ENCODE peak calls at places on chromosome 17, in five cellular contexts. One of them, this sample, is unnamed.

GRCh38 chr17:48553190-48553547 is 8.3 kb upstream of the HOXB2 start:
- DNase-seq in tibial nerve: no peak
- DNase-seq in GM12878: no peak
- DNase-seq in fibroblast of pulmonary artery: no peak
- DNase-seq in astrocyte: no peak
- DNase-seq in this sample: no peak

GRCh38 chr17:76528156-76528527 is 9.4 kb downstream of the CYGB start:
- DNase-seq in tibial nerve: no peak
- DNase-seq in GM12878: no peak
- DNase-seq in fibroblast of pulmonary artery: no peak
- DNase-seq in astrocyte: no peak
- DNase-seq in this sample: no peak

GRCh38 chr17:6755731-6756184 is at the start of gene XAF1:
- DNase-seq in tibial nerve: peak
- DNase-seq in GM12878: peak
- DNase-seq in fibroblast of pulmonary artery: peak
- DNase-seq in astrocyte: no peak
- DNase-seq in this sample: peak

GRCh38 chr17:61425682-61426481 is 26.2 kb downstream of the TBX2 start:
- DNase-seq in tibial nerve: no peak
- DNase-seq in GM12878: no peak
- DNase-seq in fibroblast of pulmonary artery: no peak
- DNase-seq in astrocyte: no peak
- DNase-seq in this sample: no peak

GRCh38 chr17:57043276-57043675 is 41.8 kb upstream of the AKAP1 start:
- DNase-seq in tibial nerve: no peak
- DNase-seq in GM12878: no peak
- DNase-seq in fibroblast of pulmonary artery: no peak
- DNase-seq in astrocyte: no peak
- DNase-seq in this sample: no peak

GRCh38 chr17:57523926-57524634 is 221.0 kb downstream of the CCDC182 start:
- DNase-seq in tibial nerve: no peak
- DNase-seq in GM12878: no peak
- DNase-seq in fibroblast of pulmonary artery: peak
- DNase-seq in astrocyte: peak
- DNase-seq in this sample: no peak

GRCh38 chr17:78324391-78325075 is 35.3 kb downstream of the SOCS3 start:
- DNase-seq in tibial nerve: peak
- DNase-seq in GM12878: no peak
- DNase-seq in fibroblast of pulmonary artery: peak
- DNase-seq in astrocyte: peak
- DNase-seq in this sample: no peak

GRCh38 chr17:67011527-67012175 is 32.7 kb upstream of the CACNG1 start:
- DNase-seq in tibial nerve: no peak
- DNase-seq in GM12878: no peak
- DNase-seq in fibroblast of pulmonary artery: no peak
- DNase-seq in astrocyte: no peak
- DNase-seq in this sample: peak

GRCh38 chr17:35404360-35404759 is 27.9 kb downstream of the SLFN12 start:
- DNase-seq in tibial nerve: no peak
- DNase-seq in GM12878: no peak
- DNase-seq in fibroblast of pulmonary artery: peak
- DNase-seq in astrocyte: no peak
- DNase-seq in this sample: no peak

GRCh38 chr17:65553009-65553645 is 8.3 kb downstream of the AXIN2 start:
- DNase-seq in tibial nerve: no peak
- DNase-seq in GM12878: no peak
- DNase-seq in fibroblast of pulmonary artery: peak
- DNase-seq in astrocyte: peak
- DNase-seq in this sample: no peak

GRCh38 chr17:9576521-9577401 is at the start of gene CFAP52:
- DNase-seq in tibial nerve: peak
- DNase-seq in GM12878: peak
- DNase-seq in fibroblast of pulmonary artery: peak
- DNase-seq in astrocyte: peak
- DNase-seq in this sample: peak

GRCh38 chr17:9575381-9576072 is at the start of gene STX8:
- DNase-seq in tibial nerve: peak
- DNase-seq in GM12878: peak
- DNase-seq in fibroblast of pulmonary artery: peak
- DNase-seq in astrocyte: peak
- DNase-seq in this sample: peak

DNA sequence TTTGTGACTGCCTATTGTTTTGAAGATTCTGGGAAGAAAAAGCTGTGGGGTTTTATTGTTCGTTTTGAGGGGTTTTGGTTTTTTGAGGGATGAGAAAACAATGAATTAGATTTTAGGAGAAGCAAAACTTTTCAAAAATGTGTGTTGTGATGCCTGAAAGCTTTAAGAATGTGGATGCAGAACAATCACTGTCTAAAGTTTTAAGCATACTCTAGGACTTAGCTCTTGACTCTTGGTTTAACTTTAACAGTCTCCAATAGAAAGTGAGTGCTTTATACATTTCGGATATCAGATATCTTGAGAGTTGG is 914 bp downstream of the CFAP52 start:
- DNase-seq in tibial nerve: no peak
- DNase-seq in GM12878: no peak
- DNase-seq in fibroblast of pulmonary artery: peak
- DNase-seq in astrocyte: no peak
- DNase-seq in this sample: no peak
- TF ChIP-seq CTCF in tibial nerve: no peak
- TF ChIP-seq CTCF in GM12878: no peak
- TF ChIP-seq CTCF in fibroblast of pulmonary artery: no peak
- TF ChIP-seq CTCF in astrocyte: no peak
- TF ChIP-seq CTCF in this sample: no peak

DNA sequence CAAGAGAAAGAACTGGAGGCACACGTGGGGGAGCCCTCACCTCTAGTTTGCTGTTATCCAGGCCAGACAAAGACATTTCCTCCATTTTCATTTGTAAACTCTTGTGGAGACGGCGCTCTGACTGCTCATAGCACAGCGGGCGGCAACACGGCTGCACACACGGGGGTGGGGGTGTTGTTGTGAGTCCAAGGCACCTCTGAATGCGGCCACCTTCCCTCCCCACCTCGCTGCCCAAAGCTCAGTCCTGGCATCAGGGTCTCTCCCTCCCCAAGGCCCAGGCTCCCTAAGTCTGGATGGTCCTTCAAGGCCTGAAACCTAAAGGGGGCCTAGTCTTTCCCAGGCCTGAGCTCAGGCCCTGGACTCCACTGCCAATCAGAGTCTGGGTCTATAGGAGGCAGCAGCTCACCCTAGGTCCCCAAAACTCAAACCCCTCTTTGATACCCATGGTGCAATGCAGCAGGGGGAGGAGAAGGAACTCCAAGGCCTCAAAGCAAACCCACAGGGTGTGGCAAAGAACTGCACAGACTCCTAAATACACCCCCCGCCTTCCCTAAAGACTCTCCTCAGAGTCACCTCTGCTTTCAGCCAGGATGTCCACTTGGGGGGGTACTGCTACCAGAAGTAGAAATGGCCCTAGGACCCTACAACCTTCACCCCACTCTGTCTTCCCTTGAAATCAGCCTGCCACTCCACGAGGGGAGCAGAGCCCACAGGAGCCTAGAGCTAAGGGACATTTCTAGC is 1.5 kb downstream of the ATXN7L3 start:
- DNase-seq in tibial nerve: peak
- DNase-seq in GM12878: no peak
- DNase-seq in fibroblast of pulmonary artery: peak
- DNase-seq in astrocyte: no peak
- DNase-seq in this sample: peak
- TF ChIP-seq CTCF in tibial nerve: no peak
- TF ChIP-seq CTCF in GM12878: no peak
- TF ChIP-seq CTCF in fibroblast of pulmonary artery: no peak
- TF ChIP-seq CTCF in astrocyte: no peak
- TF ChIP-seq CTCF in this sample: no peak

GRCh38 chr17:5705081-5705875 is 121.0 kb upstream of the NLRP1 start:
- DNase-seq in tibial nerve: no peak
- DNase-seq in GM12878: no peak
- DNase-seq in fibroblast of pulmonary artery: peak
- DNase-seq in astrocyte: no peak
- DNase-seq in this sample: no peak
- TF ChIP-seq CTCF in tibial nerve: no peak
- TF ChIP-seq CTCF in GM12878: peak
- TF ChIP-seq CTCF in fibroblast of pulmonary artery: peak
- TF ChIP-seq CTCF in astrocyte: peak
- TF ChIP-seq CTCF in this sample: peak

GRCh38 chr17:74574489-74575142 is 7.3 kb upstream of the CD300H start:
- DNase-seq in tibial nerve: no peak
- DNase-seq in GM12878: no peak
- DNase-seq in fibroblast of pulmonary artery: no peak
- DNase-seq in astrocyte: no peak
- DNase-seq in this sample: no peak

GRCh38 chr17:74571894-74572293 is 4.6 kb upstream of the CD300H start:
- DNase-seq in tibial nerve: no peak
- DNase-seq in GM12878: no peak
- DNase-seq in fibroblast of pulmonary artery: no peak
- DNase-seq in astrocyte: no peak
- DNase-seq in this sample: no peak

GRCh38 chr17:74569001-74569391 is 1.7 kb upstream of the CD300H start:
- DNase-seq in tibial nerve: no peak
- DNase-seq in GM12878: no peak
- DNase-seq in fibroblast of pulmonary artery: no peak
- DNase-seq in astrocyte: no peak
- DNase-seq in this sample: no peak

GRCh38 chr17:74569392-74570003 is 2.2 kb upstream of the CD300H start:
- DNase-seq in tibial nerve: peak
- DNase-seq in GM12878: no peak
- DNase-seq in fibroblast of pulmonary artery: peak
- DNase-seq in astrocyte: peak
- DNase-seq in this sample: no peak

GRCh38 chr17:74573169-74573568 is 5.9 kb upstream of the CD300H start:
- DNase-seq in tibial nerve: no peak
- DNase-seq in GM12878: no peak
- DNase-seq in fibroblast of pulmonary artery: no peak
- DNase-seq in astrocyte: peak
- DNase-seq in this sample: no peak
- TF ChIP-seq CTCF in tibial nerve: no peak
- TF ChIP-seq CTCF in GM12878: no peak
- TF ChIP-seq CTCF in fibroblast of pulmonary artery: no peak
- TF ChIP-seq CTCF in astrocyte: no peak
- TF ChIP-seq CTCF in this sample: no peak

GRCh38 chr17:38867179-38867994 is 2.5 kb upstream of the LASP1 start:
- DNase-seq in tibial nerve: peak
- DNase-seq in GM12878: peak
- DNase-seq in fibroblast of pulmonary artery: peak
- DNase-seq in astrocyte: peak
- DNase-seq in this sample: no peak

GRCh38 chr17:38868095-38868967 is 1.5 kb upstream of the LASP1 start:
- DNase-seq in tibial nerve: peak
- DNase-seq in GM12878: peak
- DNase-seq in fibroblast of pulmonary artery: peak
- DNase-seq in astrocyte: peak
- DNase-seq in this sample: no peak

GRCh38 chr17:38869647-38870258 is at the start of gene LASP1:
- DNase-seq in tibial nerve: peak
- DNase-seq in GM12878: peak
- DNase-seq in fibroblast of pulmonary artery: peak
- DNase-seq in astrocyte: peak
- DNase-seq in this sample: no peak

GRCh38 chr17:38870259-38871165 is 654 bp downstream of the LASP1 start:
- DNase-seq in tibial nerve: peak
- DNase-seq in GM12878: no peak
- DNase-seq in fibroblast of pulmonary artery: no peak
- DNase-seq in astrocyte: no peak
- DNase-seq in this sample: no peak

GRCh38 chr17:38868968-38869646 is 751 bp upstream of the LASP1 start:
- DNase-seq in tibial nerve: peak
- DNase-seq in GM12878: peak
- DNase-seq in fibroblast of pulmonary artery: peak
- DNase-seq in astrocyte: peak
- DNase-seq in this sample: no peak
- TF ChIP-seq CTCF in tibial nerve: no peak
- TF ChIP-seq CTCF in GM12878: peak
- TF ChIP-seq CTCF in fibroblast of pulmonary artery: peak
- TF ChIP-seq CTCF in astrocyte: peak
- TF ChIP-seq CTCF in this sample: peak

GRCh38 chr17:63773272-63774140 is at the start of gene CCDC47:
- DNase-seq in tibial nerve: peak
- DNase-seq in GM12878: peak
- DNase-seq in fibroblast of pulmonary artery: peak
- DNase-seq in astrocyte: peak
- DNase-seq in this sample: peak
- TF ChIP-seq CTCF in tibial nerve: no peak
- TF ChIP-seq CTCF in GM12878: no peak
- TF ChIP-seq CTCF in fibroblast of pulmonary artery: no peak
- TF ChIP-seq CTCF in astrocyte: no peak
- TF ChIP-seq CTCF in this sample: no peak

DNA sequence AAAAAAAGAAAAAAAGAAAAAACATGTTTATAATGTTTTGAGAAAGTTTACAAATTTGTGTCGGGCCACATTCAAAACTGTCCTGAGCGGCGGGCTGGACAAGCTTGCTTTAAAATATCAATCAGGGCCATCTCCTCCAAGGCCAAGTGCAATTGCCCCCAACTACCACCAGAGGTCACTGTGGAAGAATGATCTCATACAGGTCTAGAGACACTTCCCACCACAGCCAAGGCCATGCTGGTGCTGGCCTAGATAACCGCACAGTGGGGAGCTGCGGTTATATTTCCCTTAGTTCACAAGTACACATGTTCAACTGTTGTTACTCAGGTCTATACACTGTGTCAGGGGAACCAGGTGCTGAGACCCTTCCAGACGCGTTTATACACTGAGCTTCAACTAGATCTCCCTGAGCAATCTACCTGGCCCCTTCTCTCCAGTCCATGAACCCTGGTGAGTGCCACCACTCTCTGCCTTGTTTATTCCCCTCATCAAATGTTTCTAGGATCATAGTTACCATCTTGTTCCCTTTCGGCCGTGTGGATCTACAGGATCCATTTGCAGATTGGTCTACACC is 83.8 kb upstream of the CCL2 start:
- DNase-seq in tibial nerve: peak
- DNase-seq in GM12878: no peak
- DNase-seq in fibroblast of pulmonary artery: peak
- DNase-seq in astrocyte: peak
- DNase-seq in this sample: peak
- TF ChIP-seq CTCF in tibial nerve: peak
- TF ChIP-seq CTCF in GM12878: peak
- TF ChIP-seq CTCF in fibroblast of pulmonary artery: peak
- TF ChIP-seq CTCF in astrocyte: peak
- TF ChIP-seq CTCF in this sample: peak